ENCODE peak calls at places on chromosomes 7 and 10, in seven cellular contexts. One of them, this sample, is unnamed.

GRCh38 chr10:59885430-59886134 is 20.8 kb downstream of the CCDC6 start:
- DNase-seq in Peyer's patch: peak
- DNase-seq in heart left ventricle: no peak
- DNase-seq in tibial nerve: no peak
- DNase-seq in stomach: no peak
- DNase-seq in body of pancreas: no peak
- DNase-seq in A549: no peak
- DNase-seq in this sample: no peak

GRCh38 chr10:50909334-50910014 is 24.0 kb upstream of the A1CF start:
- DNase-seq in tibial nerve: no peak
- DNase-seq in Peyer's patch: no peak
- DNase-seq in A549: no peak
- DNase-seq in stomach: no peak
- DNase-seq in heart left ventricle: no peak
- DNase-seq in body of pancreas: no peak
- DNase-seq in this sample: no peak

GRCh38 chr10:131514454-131514853 is 202.9 kb upstream of the TCERG1L start:
- DNase-seq in stomach: no peak
- DNase-seq in tibial nerve: no peak
- DNase-seq in heart left ventricle: no peak
- DNase-seq in A549: no peak
- DNase-seq in Peyer's patch: no peak
- DNase-seq in body of pancreas: peak
- DNase-seq in this sample: no peak

GRCh38 chr7:69412331-69413146 is 185.7 kb upstream of the AUTS2 start:
- DNase-seq in body of pancreas: peak
- DNase-seq in Peyer's patch: no peak
- DNase-seq in heart left ventricle: peak
- DNase-seq in A549: peak
- DNase-seq in stomach: no peak
- DNase-seq in tibial nerve: no peak
- DNase-seq in this sample: peak

GRCh38 chr10:118943253-118943652 is 86.3 kb upstream of the NANOS1 start:
- DNase-seq in tibial nerve: no peak
- DNase-seq in A549: no peak
- DNase-seq in Peyer's patch: no peak
- DNase-seq in body of pancreas: no peak
- DNase-seq in heart left ventricle: no peak
- DNase-seq in stomach: no peak
- DNase-seq in this sample: no peak

GRCh38 chr10:34078017-34078416 is 737.1 kb downstream of the PARD3 start:
- DNase-seq in Peyer's patch: no peak
- DNase-seq in stomach: no peak
- DNase-seq in body of pancreas: no peak
- DNase-seq in A549: no peak
- DNase-seq in tibial nerve: no peak
- DNase-seq in heart left ventricle: no peak
- DNase-seq in this sample: no peak

GRCh38 chr7:108296911-108297310 is 159.3 kb downstream of the NRCAM start:
- DNase-seq in A549: no peak
- DNase-seq in Peyer's patch: no peak
- DNase-seq in body of pancreas: no peak
- DNase-seq in tibial nerve: no peak
- DNase-seq in stomach: no peak
- DNase-seq in heart left ventricle: no peak
- DNase-seq in this sample: no peak

GRCh38 chr7:102068846-102069245 is 217.8 kb upstream of the SH2B2 start:
- DNase-seq in Peyer's patch: no peak
- DNase-seq in heart left ventricle: no peak
- DNase-seq in A549: no peak
- DNase-seq in tibial nerve: no peak
- DNase-seq in stomach: no peak
- DNase-seq in body of pancreas: no peak
- DNase-seq in this sample: no peak

GRCh38 chr10:122786269-122786668 is 59.4 kb downstream of the CUZD1 start:
- DNase-seq in tibial nerve: no peak
- DNase-seq in stomach: no peak
- DNase-seq in Peyer's patch: no peak
- DNase-seq in body of pancreas: peak
- DNase-seq in A549: peak
- DNase-seq in heart left ventricle: no peak
- DNase-seq in this sample: peak

GRCh38 chr10:12533151-12533550 is 183.8 kb downstream of the CAMK1D start:
- DNase-seq in heart left ventricle: no peak
- DNase-seq in stomach: no peak
- DNase-seq in Peyer's patch: no peak
- DNase-seq in tibial nerve: no peak
- DNase-seq in body of pancreas: no peak
- DNase-seq in A549: no peak
- DNase-seq in this sample: no peak

GRCh38 chr7:962401-963081 is 8.1 kb upstream of the ADAP1 start:
- DNase-seq in body of pancreas: no peak
- DNase-seq in tibial nerve: no peak
- DNase-seq in A549: no peak
- DNase-seq in stomach: no peak
- DNase-seq in Peyer's patch: no peak
- DNase-seq in heart left ventricle: peak
- DNase-seq in this sample: no peak

GRCh38 chr7:16812542-16813231 is 7.9 kb upstream of the AGR2 start:
- DNase-seq in body of pancreas: no peak
- DNase-seq in heart left ventricle: no peak
- DNase-seq in A549: no peak
- DNase-seq in stomach: no peak
- DNase-seq in Peyer's patch: no peak
- DNase-seq in tibial nerve: no peak
- DNase-seq in this sample: no peak

GRCh38 chr10:125788156-125789034 is 12.8 kb upstream of the MMP21 start:
- DNase-seq in tibial nerve: no peak
- DNase-seq in A549: no peak
- DNase-seq in heart left ventricle: no peak
- DNase-seq in stomach: no peak
- DNase-seq in Peyer's patch: no peak
- DNase-seq in body of pancreas: no peak
- DNase-seq in this sample: no peak

GRCh38 chr10:43817368-43817767 is 168.7 kb upstream of the ZNF32 start:
- DNase-seq in heart left ventricle: no peak
- DNase-seq in stomach: no peak
- DNase-seq in tibial nerve: no peak
- DNase-seq in A549: no peak
- DNase-seq in body of pancreas: no peak
- DNase-seq in Peyer's patch: no peak
- DNase-seq in this sample: no peak

GRCh38 chr10:133128126-133129081 is 31.6 kb upstream of the KNDC1 start:
- DNase-seq in Peyer's patch: no peak
- DNase-seq in A549: no peak
- DNase-seq in tibial nerve: peak
- DNase-seq in heart left ventricle: peak
- DNase-seq in stomach: no peak
- DNase-seq in body of pancreas: no peak
- DNase-seq in this sample: no peak

GRCh38 chr7:74220229-74220628 is 10.4 kb downstream of the LAT2 start:
- DNase-seq in tibial nerve: no peak
- DNase-seq in Peyer's patch: no peak
- DNase-seq in heart left ventricle: no peak
- DNase-seq in A549: no peak
- DNase-seq in body of pancreas: no peak
- DNase-seq in stomach: no peak
- DNase-seq in this sample: no peak

GRCh38 chr7:74219416-74219815 is 9.6 kb downstream of the LAT2 start:
- DNase-seq in A549: no peak
- DNase-seq in tibial nerve: no peak
- DNase-seq in stomach: no peak
- DNase-seq in Peyer's patch: no peak
- DNase-seq in body of pancreas: no peak
- DNase-seq in heart left ventricle: no peak
- DNase-seq in this sample: no peak

GRCh38 chr7:74222851-74223710 is 13.3 kb downstream of the LAT2 start:
- DNase-seq in body of pancreas: no peak
- DNase-seq in Peyer's patch: no peak
- DNase-seq in A549: no peak
- DNase-seq in heart left ventricle: no peak
- DNase-seq in stomach: no peak
- DNase-seq in tibial nerve: no peak
- DNase-seq in this sample: no peak

GRCh38 chr7:74223711-74224510 is 14.1 kb downstream of the LAT2 start:
- DNase-seq in A549: no peak
- DNase-seq in body of pancreas: no peak
- DNase-seq in heart left ventricle: no peak
- DNase-seq in Peyer's patch: no peak
- DNase-seq in stomach: no peak
- DNase-seq in tibial nerve: no peak
- DNase-seq in this sample: no peak

GRCh38 chr7:74221713-74222112 is 11.9 kb downstream of the LAT2 start:
- DNase-seq in A549: no peak
- DNase-seq in body of pancreas: no peak
- DNase-seq in Peyer's patch: no peak
- DNase-seq in heart left ventricle: no peak
- DNase-seq in stomach: no peak
- DNase-seq in tibial nerve: no peak
- DNase-seq in this sample: no peak
- TF ChIP-seq POLR2A in A549: no peak
- TF ChIP-seq POLR2A in body of pancreas: no peak
- TF ChIP-seq POLR2A in Peyer's patch: no peak
- TF ChIP-seq POLR2A in heart left ventricle: no peak
- TF ChIP-seq POLR2A in stomach: no peak
- TF ChIP-seq POLR2A in tibial nerve: no peak
- TF ChIP-seq POLR2A in this sample: no peak

DNA sequence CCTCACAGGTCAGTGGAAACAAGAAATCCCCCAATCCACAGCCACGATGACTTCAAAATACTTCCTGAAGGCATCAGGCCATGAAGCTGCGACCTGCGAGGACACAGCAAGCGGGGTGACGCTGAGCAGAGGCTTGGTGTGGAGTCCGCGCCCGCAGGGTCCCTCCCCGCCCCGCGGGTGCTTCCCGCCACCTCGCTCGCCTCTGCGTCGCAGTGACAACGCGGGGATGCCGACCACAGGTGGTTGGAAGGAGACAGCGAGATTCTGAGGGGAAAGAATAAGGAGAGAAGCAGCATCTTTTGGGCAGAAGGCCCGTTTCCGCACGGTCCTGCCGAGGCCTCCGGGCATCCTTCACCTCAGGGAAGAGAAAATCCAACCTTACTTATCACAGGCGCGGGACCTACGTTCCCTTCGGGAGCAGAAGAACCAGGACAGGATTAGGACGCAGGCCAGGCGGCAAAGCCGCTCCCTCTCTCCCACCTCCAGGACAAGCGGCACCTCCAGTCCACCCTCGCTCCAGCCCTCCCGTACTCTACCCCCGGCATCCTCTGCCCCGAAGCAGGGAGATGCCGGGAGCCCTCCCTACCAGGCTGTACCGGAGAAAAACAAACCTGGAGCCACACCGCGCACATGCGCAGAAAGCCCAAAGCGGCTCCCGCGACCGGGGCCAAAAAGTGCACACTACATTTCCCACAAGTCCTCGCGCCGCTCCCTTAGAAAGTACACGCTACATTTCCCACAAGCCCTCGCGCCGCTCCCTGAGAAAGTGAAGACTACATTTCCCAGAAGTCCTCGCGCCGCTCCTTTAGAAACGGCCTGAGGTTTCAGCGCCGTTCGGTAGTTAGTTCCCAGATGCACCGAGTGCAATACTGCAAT is 85.9 kb downstream of the ZNF33B start:
- DNase-seq in body of pancreas: peak
- DNase-seq in heart left ventricle: peak
- DNase-seq in stomach: peak
- DNase-seq in tibial nerve: peak
- DNase-seq in A549: peak
- DNase-seq in Peyer's patch: peak
- DNase-seq in this sample: peak
- TF ChIP-seq POLR2A in body of pancreas: peak
- TF ChIP-seq POLR2A in heart left ventricle: no peak
- TF ChIP-seq POLR2A in stomach: no peak
- TF ChIP-seq POLR2A in tibial nerve: peak
- TF ChIP-seq POLR2A in A549: peak
- TF ChIP-seq POLR2A in Peyer's patch: peak
- TF ChIP-seq POLR2A in this sample: peak

GRCh38 chr10:124739996-124740373 is 4.2 kb downstream of the FAM53B start:
- DNase-seq in tibial nerve: no peak
- DNase-seq in body of pancreas: no peak
- DNase-seq in Peyer's patch: no peak
- DNase-seq in stomach: no peak
- DNase-seq in A549: no peak
- DNase-seq in heart left ventricle: no peak
- DNase-seq in this sample: no peak

GRCh38 chr10:124742418-124743187 is 1.6 kb downstream of the FAM53B start:
- DNase-seq in tibial nerve: no peak
- DNase-seq in A549: peak
- DNase-seq in Peyer's patch: no peak
- DNase-seq in body of pancreas: no peak
- DNase-seq in heart left ventricle: no peak
- DNase-seq in stomach: no peak
- DNase-seq in this sample: no peak

GRCh38 chr10:124740374-124741280 is 3.6 kb downstream of the FAM53B start:
- DNase-seq in stomach: no peak
- DNase-seq in Peyer's patch: peak
- DNase-seq in heart left ventricle: peak
- DNase-seq in tibial nerve: no peak
- DNase-seq in body of pancreas: peak
- DNase-seq in A549: no peak
- DNase-seq in this sample: no peak

GRCh38 chr10:124741922-124742417 is 2.2 kb downstream of the FAM53B start:
- DNase-seq in body of pancreas: no peak
- DNase-seq in heart left ventricle: peak
- DNase-seq in stomach: no peak
- DNase-seq in A549: no peak
- DNase-seq in Peyer's patch: peak
- DNase-seq in tibial nerve: no peak
- DNase-seq in this sample: no peak

GRCh38 chr10:124741281-124741921 is 2.8 kb downstream of the FAM53B start:
- DNase-seq in A549: peak
- DNase-seq in tibial nerve: peak
- DNase-seq in Peyer's patch: peak
- DNase-seq in body of pancreas: peak
- DNase-seq in stomach: peak
- DNase-seq in heart left ventricle: peak
- DNase-seq in this sample: peak
- TF ChIP-seq POLR2A in A549: no peak
- TF ChIP-seq POLR2A in tibial nerve: peak
- TF ChIP-seq POLR2A in Peyer's patch: peak
- TF ChIP-seq POLR2A in body of pancreas: no peak
- TF ChIP-seq POLR2A in stomach: no peak
- TF ChIP-seq POLR2A in heart left ventricle: no peak
- TF ChIP-seq POLR2A in this sample: no peak

DNA sequence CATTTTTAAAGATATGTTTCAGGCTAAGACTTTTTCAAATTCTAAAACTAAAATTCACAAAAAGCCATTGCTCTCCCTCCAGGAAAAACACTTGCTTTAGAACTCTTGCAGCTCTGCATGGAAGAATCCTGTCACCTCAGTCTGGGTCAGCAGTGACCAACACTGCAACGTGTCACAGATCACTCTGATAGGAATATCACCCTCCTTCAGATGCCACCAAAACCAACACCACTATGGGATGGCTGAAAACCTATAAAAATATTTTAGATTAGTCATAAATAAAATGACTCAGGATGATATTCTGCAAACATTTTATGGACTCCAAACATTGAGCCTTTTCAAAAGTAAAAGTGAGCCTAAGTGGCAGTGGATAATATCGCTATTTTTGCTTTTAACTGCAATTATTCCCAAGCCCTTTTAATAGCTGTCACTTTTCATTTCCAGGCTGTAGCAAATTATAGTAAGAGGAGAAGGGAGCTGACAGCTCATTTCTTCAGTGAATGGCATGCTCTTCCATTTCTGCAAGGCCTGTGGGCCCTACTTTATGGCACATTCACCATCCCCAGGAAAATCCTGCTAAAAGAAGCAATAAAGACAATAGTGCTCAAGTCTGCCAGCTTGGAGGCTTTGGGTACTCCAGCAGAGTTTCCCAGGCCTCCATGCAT is 21.3 kb downstream of the ELMO1 start:
- DNase-seq in tibial nerve: no peak
- DNase-seq in A549: no peak
- DNase-seq in heart left ventricle: no peak
- DNase-seq in Peyer's patch: no peak
- DNase-seq in body of pancreas: no peak
- DNase-seq in stomach: no peak
- DNase-seq in this sample: no peak
- TF ChIP-seq POLR2A in tibial nerve: no peak
- TF ChIP-seq POLR2A in A549: no peak
- TF ChIP-seq POLR2A in heart left ventricle: no peak
- TF ChIP-seq POLR2A in Peyer's patch: no peak
- TF ChIP-seq POLR2A in body of pancreas: no peak
- TF ChIP-seq POLR2A in stomach: no peak
- TF ChIP-seq POLR2A in this sample: no peak

This sample was measured in H54.